ENCODE peak calls at places on chromosome 22, in five cellular contexts. P, E, H, O and I are unnamed samples.

GRCh38 chr22:37231406-37232139 is 12.5 kb downstream of the RAC2 start:
- DNase-seq in E (no peak), H (no peak), O (no peak), P (no peak), I (no peak)

GRCh38 chr22:38304526-38304925 is 12.7 kb downstream of the CSNK1E start:
- DNase-seq in O (no peak), P (no peak), H (peak; percentile 63), E (no peak), I (no peak)

GRCh38 chr22:49983148-49984042 is 22.8 kb downstream of the PIM3 start:
- DNase-seq in P (no peak), E (no peak), O (peak; percentile 51), H (peak; percentile 18), I (no peak)

GRCh38 chr22:38266120-38266519 is 6.7 kb downstream of the TMEM184B start:
- DNase-seq in O (no peak), P (no peak), H (no peak), E (no peak), I (no peak)

GRCh38 chr22:50461979-50462540 is 12.8 kb downstream of the SBF1 start:
- DNase-seq in H (no peak), E (no peak), O (no peak), P (no peak), I (no peak)

GRCh38 chr22:31022516-31022915 is 53.5 kb downstream of the TUG1 start:
- DNase-seq in E (no peak), P (no peak), H (no peak), O (peak; percentile 4), I (no peak)

GRCh38 chr22:25085930-25086901 is 113.4 kb upstream of the CRYBB3 start:
- DNase-seq in E (no peak), P (peak; percentile 11), O (no peak), H (peak; percentile 83), I (peak; percentile 90)

GRCh38 chr22:37609240-37610152 is 862 bp downstream of the GGA1 start:
- DNase-seq in E (no peak), H (peak; percentile 40), O (no peak), P (no peak), I (peak; percentile 78)

GRCh38 chr22:38461414-38462081 is 6.3 kb upstream of the KDELR3 start:
- DNase-seq in E (peak; percentile 85), H (peak; percentile 86), O (no peak), P (peak; percentile 85), I (no peak)

GRCh38 chr22:24404561-24405275 is 22.7 kb upstream of the ADORA2A start:
- DNase-seq in O (no peak), P (no peak), H (no peak), E (no peak), I (no peak)

GRCh38 chr22:32103648-32104326 is 55.3 kb downstream of the C22orf42 start:
- DNase-seq in P (no peak), E (no peak), H (no peak), O (no peak), I (no peak)

GRCh38 chr22:50526849-50527801 is 1.7 kb upstream of the SCO2 start:
- DNase-seq in O (peak; percentile 66), P (no peak), H (peak; percentile 68), E (peak; percentile 82), I (peak; percentile 80)

GRCh38 chr22:35894464-35894878 is 134.2 kb downstream of the RBFOX2 start:
- DNase-seq in E (peak; percentile 87), P (no peak), O (no peak), H (peak; percentile 51), I (peak; percentile 79)

GRCh38 chr22:32421484-32421883 is 9.4 kb upstream of the RTCB start:
- DNase-seq in P (no peak), H (no peak), O (no peak), E (no peak), I (no peak)

GRCh38 chr22:20434264-20434751 is 3.3 kb downstream of the SCARF2 start:
- DNase-seq in H (no peak), P (no peak), E (peak; percentile 61), O (peak; percentile 27), I (no peak)

GRCh38 chr22:27531782-27532530 is 269.6 kb downstream of the MN1 start:
- DNase-seq in H (no peak), P (no peak), O (no peak), E (no peak), I (no peak)

GRCh38 chr22:37406836-37407235 is 20.4 kb downstream of the ELFN2 start:
- DNase-seq in P (no peak), E (no peak), H (no peak), O (no peak), I (no peak)

GRCh38 chr22:45242778-45243191 is 2.1 kb upstream of the KIAA0930 start:
- DNase-seq in O (no peak), P (no peak), E (no peak), H (no peak), I (no peak)

GRCh38 chr22:35425546-35425945 is 25.6 kb downstream of the MCM5 start:
- DNase-seq in E (no peak), O (no peak), H (no peak), P (no peak), I (no peak)

GRCh38 chr22:37525746-37526350 is 6.6 kb upstream of the CARD10 start:
- DNase-seq in O (no peak), E (no peak), H (no peak), P (no peak), I (no peak)

GRCh38 chr22:38454361-38455062 is 487 bp downstream of the KCNJ4 start:
- DNase-seq in P (peak; percentile 46), H (no peak), O (no peak), E (no peak), I (no peak)

GRCh38 chr22:38754247-38755154 is 1.3 kb downstream of the SUN2 start:
- DNase-seq in H (peak; percentile 50), P (peak; percentile 53), O (no peak), E (peak; percentile 93), I (peak; percentile 95)

GRCh38 chr22:39651783-39652058 is 81.2 kb downstream of the CACNA1I start:
- DNase-seq in H (no peak), O (no peak), E (no peak), P (no peak), I (no peak)

GRCh38 chr22:37154925-37155712 is 5.4 kb upstream of the IL2RB start:
- DNase-seq in H (no peak), E (no peak), O (no peak), P (no peak), I (no peak)

GRCh38 chr22:50476819-50477344 is 2.0 kb upstream of the SBF1 start:
- DNase-seq in O (no peak), H (no peak), P (no peak), E (no peak), I (no peak)

GRCh38 chr22:50602338-50602700 is 1.7 kb downstream of the MAPK8IP2 start:
- DNase-seq in O (no peak), P (no peak), E (no peak), H (no peak), I (no peak)

GRCh38 chr22:31036671-31037550 is 44.2 kb upstream of the SMTN start:
- DNase-seq in P (no peak), E (peak; percentile 90), H (no peak), O (no peak), I (no peak)

DNA sequence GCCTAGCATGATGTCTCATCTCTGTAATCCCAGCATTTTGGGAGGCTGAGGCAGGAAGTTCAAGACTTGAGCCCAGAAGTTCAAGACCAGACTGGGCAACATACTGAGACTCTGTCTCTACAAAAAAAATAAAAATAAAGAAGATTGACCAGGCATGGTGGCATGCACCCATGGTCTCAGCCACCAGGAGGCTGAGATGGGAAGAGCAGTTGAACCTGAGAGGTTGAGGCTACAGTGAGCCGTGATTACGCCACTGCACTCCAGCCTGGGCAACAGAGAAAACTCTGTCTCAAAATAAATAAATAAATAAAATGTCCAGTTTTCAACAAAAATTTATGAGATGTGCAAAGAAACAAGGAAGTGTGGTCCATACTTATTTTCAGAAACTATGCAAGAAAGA is 28.3 kb downstream of the EFCAB6 start:
- DNase-seq in O (no peak), E (no peak), H (no peak), P (no peak), I (no peak)
- TF ChIP-seq CTCF in O (no peak), E (no peak), H (no peak), P (no peak), I (no peak)

DNA sequence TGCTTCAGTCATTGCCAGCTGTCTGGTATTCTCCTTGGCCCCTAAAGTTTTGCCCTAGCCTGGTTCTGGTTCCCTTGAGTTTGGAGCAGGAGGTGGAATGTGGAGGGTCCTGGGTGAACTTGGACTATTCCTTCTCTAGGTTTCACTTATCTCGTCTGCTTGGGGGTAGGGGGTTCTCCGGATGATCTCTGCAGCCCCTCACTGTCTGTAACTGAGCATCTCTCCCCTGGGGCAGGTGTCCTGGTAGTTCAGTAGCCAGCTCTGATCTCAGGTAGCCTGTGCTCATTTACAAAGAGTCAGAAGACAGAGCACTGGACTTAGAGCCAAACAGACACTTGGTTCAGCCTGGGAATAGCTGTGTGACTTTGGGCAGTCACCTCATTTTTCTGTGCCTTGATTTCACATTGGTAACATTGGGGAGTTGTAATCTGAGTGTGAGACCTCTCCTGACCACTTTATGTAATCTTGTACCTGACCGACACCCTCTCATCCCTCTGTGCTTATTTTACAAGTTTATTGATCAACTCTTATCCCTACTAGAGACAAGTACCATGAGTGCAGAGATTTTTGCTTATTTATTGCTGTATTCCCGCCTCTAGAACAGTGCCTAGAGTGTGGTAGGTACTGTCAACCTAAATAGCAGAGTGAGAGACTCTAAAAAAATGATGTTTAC is 804 bp downstream of the CCDC134 start:
- DNase-seq in H (no peak), O (no peak), E (no peak), P (peak; percentile 26), I (no peak)
- H3K27ac ChIP-seq in H (peak overlapping the region; percentile 96), O (peak overlapping the region; percentile 42), E (peak overlapping the region; percentile 88), P (peak overlapping the region; percentile 71), I (no peak overlapping the region)

GRCh38 chr22:19085233-19086043 is 36.8 kb downstream of the DGCR2 start:
- DNase-seq in H (no peak), P (peak; percentile 28), E (peak; percentile 30), O (no peak), I (no peak)
- TF ChIP-seq CTCF in H (peak; percentile 16), P (peak; percentile 29), E (no peak), O (peak; percentile 50), I (no peak)

GRCh38 chr22:29224859-29225410 is 19.2 kb downstream of the EMID1 start:
- DNase-seq in O (peak; percentile 45), H (no peak), E (peak; percentile 60), P (no peak), I (no peak)

GRCh38 chr22:29224121-29224858 is 18.6 kb downstream of the EMID1 start:
- DNase-seq in E (peak; percentile 86), P (no peak), H (no peak), O (peak; percentile 43), I (no peak)

GRCh38 chr22:29225422-29226090 is 19.9 kb downstream of the EMID1 start:
- DNase-seq in O (no peak), P (no peak), E (peak; percentile 76), H (peak; percentile 50), I (peak; percentile 76)

GRCh38 chr22:29230916-29231875 is 25.5 kb downstream of the EMID1 start:
- DNase-seq in H (no peak), P (no peak), E (peak; percentile 59), O (no peak), I (no peak)

DNA sequence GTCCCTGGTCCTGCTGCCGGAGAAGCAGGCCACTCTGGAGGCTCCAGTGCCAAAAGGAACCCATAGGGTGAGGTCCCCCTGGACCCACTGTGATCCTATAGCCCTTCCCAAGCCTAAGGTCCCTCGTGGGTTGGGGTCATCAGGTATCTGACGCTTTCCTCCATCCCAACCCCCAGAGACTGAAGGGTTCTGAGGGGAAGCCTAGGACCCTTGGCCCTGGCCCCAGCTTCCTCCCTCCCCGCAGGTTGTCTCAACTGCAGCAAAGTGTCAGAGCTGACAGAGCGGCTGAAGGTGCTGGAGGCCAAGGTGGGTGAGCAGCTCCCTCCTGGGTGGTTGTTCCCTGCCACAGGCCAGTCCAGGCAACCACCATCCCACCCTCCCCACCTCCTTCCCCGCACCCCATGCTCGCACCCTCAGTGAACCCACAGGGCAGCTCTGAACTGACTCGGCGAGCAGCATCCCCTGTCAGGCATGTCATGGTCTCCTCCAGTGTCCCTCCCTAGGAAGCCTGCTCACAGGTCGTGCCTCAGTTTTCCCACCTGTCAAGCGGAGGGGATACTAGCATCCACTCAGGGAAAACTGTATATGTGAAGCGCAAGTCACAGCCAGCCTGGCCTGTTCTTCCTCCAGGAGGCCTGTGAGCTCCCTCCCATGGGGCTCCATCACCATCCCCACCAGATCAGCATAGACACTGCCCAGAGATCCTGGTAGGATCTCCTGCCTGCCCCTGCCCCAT is 20.7 kb downstream of the EMID1 start:
- DNase-seq in E (peak; percentile 50), H (no peak), P (no peak), O (no peak), I (no peak)
- H3K27ac ChIP-seq in E (peak overlapping the region; percentile 68), H (no peak overlapping the region), P (no peak overlapping the region), O (no peak overlapping the region), I (peak overlapping the region; percentile 75)